ENCODE peak calls at places on chromosomes 1 and 21, in six cellular contexts. T is testis, A is ovary, K is PC-3, O is fibroblast of lung, B is Calu3. L is an unnamed sample.

GRCh38 chr1:213669964-213670691 is 317.6 kb upstream of the PROX1 start:
- DNase-seq in T (no peak), A (no peak), K (no peak), O (no peak), B (no peak), L (no peak)

GRCh38 chr1:28803662-28804061 is 8.3 kb upstream of the OPRD1 start:
- DNase-seq in T (no peak), A (no peak), K (no peak), O (no peak), B (no peak), L (no peak)

GRCh38 chr1:232978091-232978634 is 27.8 kb downstream of the NTPCR start:
- DNase-seq in T (no peak), A (no peak), K (no peak), O (peak), B (no peak), L (no peak)

GRCh38 chr1:193799371-193799770 is 613.0 kb upstream of the B3GALT2 start:
- DNase-seq in T (no peak), A (no peak), K (no peak), O (no peak), B (no peak), L (no peak)

GRCh38 chr1:245133995-245134715 is 20.6 kb upstream of the KIF26B start:
- DNase-seq in T (peak), A (no peak), K (no peak), O (no peak), B (no peak), L (no peak)

GRCh38 chr1:240800291-240800690 is 188.3 kb upstream of the GREM2 start:
- DNase-seq in T (no peak), A (no peak), K (peak), O (no peak), B (no peak), L (no peak)

GRCh38 chr1:54559771-54560231 is 11.8 kb downstream of the ACOT11 start:
- DNase-seq in T (no peak), A (no peak), K (no peak), O (no peak), B (no peak), L (no peak)

GRCh38 chr21:32481875-32482408 is 69.4 kb downstream of the EVA1C start:
- DNase-seq in T (no peak), A (no peak), K (no peak), O (no peak), B (no peak), L (no peak)

GRCh38 chr1:226309398-226310122 is 596 bp upstream of the LIN9 start:
- DNase-seq in T (peak), A (no peak), K (peak), O (peak), B (no peak), L (peak)

GRCh38 chr1:224851210-224851849 is 78.1 kb upstream of the DNAH14 start:
- DNase-seq in T (peak), A (peak), K (peak), O (peak), B (peak), L (peak)

GRCh38 chr1:78003070-78003751 is 1.5 kb upstream of the DNAJB4 start:
- DNase-seq in T (no peak), A (no peak), K (peak), O (peak), B (no peak), L (no peak)

GRCh38 chr1:210292276-210292851 is 36.3 kb upstream of the HHAT start:
- DNase-seq in T (peak), A (peak), K (peak), O (no peak), B (peak), L (peak)

GRCh38 chr1:115199416-115200132 is 110.3 kb upstream of the TSPAN2 start:
- DNase-seq in T (no peak), A (no peak), K (no peak), O (no peak), B (no peak), L (no peak)

GRCh38 chr1:9440763-9441194 is 98.5 kb upstream of the SLC25A33 start:
- DNase-seq in T (no peak), A (no peak), K (no peak), O (no peak), B (no peak), L (no peak)
- TF ChIP-seq CTCF in T (no peak), A (no peak), K (no peak), O (no peak), B (no peak), L (no peak)

GRCh38 chr1:49630156-49630555 is 393.6 kb downstream of the AGBL4 start:
- DNase-seq in T (peak), A (no peak), K (peak), O (no peak), B (peak), L (no peak)
- TF ChIP-seq CTCF in T (no peak), A (no peak), K (peak), O (no peak), B (no peak), L (no peak)

DNA sequence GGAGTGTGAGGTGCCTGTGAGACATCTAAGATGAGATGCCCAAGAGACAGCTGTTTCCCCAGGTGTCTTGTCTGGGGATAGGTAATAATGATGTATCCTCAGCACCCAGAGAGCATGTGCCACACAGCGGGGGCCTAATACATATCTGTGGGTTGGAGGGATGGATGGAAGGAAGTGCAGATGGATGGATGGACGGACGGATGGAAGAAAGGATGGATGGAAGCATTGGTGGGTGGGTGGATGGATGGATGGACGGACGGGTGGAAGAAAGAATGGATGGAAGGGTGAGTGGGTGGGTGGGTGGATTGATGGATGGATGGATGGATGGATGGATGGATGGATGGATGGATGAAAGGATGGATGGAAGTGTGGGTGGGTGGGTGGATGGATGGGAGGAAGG is 78.5 kb upstream of the EFHD2 start:
- DNase-seq in T (no peak), A (no peak), K (no peak), O (no peak), B (no peak), L (no peak)
- TF ChIP-seq CTCF in T (no peak), A (no peak), K (no peak), O (no peak), B (no peak), L (no peak)

GRCh38 chr1:40977721-40978120 is 1.8 kb upstream of the CTPS1 start:
- DNase-seq in T (no peak), A (no peak), K (no peak), O (no peak), B (no peak), L (no peak)

GRCh38 chr1:40978886-40979240 is 633 bp upstream of the CTPS1 start:
- DNase-seq in T (no peak), A (peak), K (no peak), O (no peak), B (no peak), L (no peak)

GRCh38 chr1:40980068-40980452 is 564 bp downstream of the CTPS1 start:
- DNase-seq in T (no peak), A (no peak), K (no peak), O (no peak), B (no peak), L (no peak)

GRCh38 chr1:40980453-40981121 is 1.1 kb downstream of the CTPS1 start:
- DNase-seq in T (peak), A (no peak), K (peak), O (no peak), B (peak), L (peak)

GRCh38 chr1:40979241-40980067 is at the start of gene CTPS1:
- DNase-seq in T (peak), A (peak), K (peak), O (peak), B (peak), L (peak)
- TF ChIP-seq CTCF in T (no peak), A (no peak), K (peak), O (no peak), B (no peak), L (peak)

GRCh38 chr1:27368872-27369703 is 2.3 kb upstream of the MAP3K6 start:
- DNase-seq in T (no peak), A (no peak), K (peak), O (peak), B (no peak), L (no peak)
- TF ChIP-seq CTCF in T (no peak), A (no peak), K (peak), O (peak), B (peak), L (no peak)

DNA sequence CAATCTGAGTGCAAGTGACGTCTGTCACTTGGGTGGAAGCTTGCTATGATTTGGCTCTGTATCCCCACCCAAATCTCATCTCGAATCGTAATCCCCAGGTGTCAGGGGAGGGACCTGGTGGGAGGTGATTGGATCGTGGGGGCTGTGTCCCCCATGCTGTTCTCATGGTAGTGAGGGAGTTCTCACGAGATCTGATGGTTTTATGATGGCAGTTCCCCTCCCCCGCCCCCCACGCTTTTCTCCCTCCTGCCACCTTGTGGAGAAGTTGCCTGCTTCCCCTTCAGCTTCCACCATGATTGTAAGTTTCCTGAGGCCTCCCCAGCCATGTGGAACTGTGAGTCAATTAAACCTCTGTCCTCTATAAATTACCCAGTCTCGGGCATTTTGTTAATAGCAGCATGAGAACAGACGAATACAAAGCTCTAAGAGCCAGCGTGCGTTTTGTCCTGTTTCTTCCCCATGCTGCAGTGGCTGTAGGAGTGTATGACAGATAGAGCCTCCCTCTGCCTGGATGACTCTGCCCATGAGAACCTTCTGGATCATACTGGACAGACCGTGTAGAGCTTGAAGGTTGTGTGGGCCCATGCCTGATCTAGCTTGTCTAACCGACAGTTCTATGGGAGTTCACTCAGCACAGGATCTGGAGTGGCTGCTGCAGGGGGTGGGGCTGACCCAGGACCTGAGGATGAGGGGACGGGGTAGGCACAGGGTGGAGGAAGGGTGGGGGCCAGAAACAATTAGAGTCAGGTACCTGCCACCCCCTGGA is 139.7 kb upstream of the ERRFI1 start:
- DNase-seq in T (no peak), A (no peak), K (no peak), O (no peak), B (no peak), L (no peak)
- TF ChIP-seq CTCF in T (no peak), A (no peak), K (peak), O (peak), B (no peak), L (no peak)

DNA sequence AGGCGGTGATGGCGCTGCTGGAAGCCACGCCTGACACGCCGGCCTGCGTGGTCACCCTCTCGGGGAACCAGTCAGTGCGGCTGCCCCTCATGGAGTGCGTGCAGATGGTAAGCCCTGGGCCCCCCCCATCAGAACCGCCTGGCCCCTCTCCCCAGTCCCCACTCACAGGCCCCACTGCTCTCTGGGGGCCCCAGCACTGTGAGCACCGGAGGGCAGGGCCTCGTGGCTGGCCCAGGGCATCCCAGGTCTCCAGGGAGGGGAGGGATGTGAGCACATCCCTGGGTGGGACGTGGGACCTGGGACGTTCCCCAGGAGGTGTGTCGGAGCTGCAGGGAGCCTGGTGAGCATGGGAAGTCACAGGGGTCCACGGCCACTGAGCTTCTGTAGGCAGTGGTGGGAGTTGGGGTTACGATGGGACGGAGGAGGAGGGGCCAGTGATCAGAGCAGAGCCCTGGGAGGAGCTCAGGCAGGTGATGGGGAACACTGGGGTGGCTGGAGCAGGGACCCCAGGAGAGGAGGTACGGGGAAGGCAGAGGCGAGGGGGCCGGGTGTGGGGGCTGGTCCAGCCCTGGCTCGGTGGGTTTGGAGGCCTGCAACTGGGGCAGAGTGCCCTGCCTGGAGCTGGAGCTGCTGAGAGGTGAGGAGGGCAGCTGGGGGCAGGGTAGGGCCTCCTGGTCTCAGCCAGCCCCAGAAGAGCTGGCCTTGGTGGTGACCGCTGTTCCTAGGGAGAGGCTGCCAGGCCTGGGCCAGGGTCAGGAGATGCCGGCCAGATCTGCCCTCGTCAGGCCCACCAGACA is 18.8 kb downstream of the PFKL start:
- DNase-seq in T (no peak), A (no peak), K (no peak), O (no peak), B (no peak), L (no peak)
- TF ChIP-seq CTCF in T (no peak), A (no peak), K (no peak), O (no peak), B (no peak), L (no peak)